ENCODE peak calls at places on chromosome 19, in four cellular contexts. A is body of pancreas, E is tibial artery, V is OCI-LY7. M is an unnamed sample.

GRCh38 chr19:45171211-45171623 is 6.8 kb downstream of the TRAPPC6A start:
- DNase-seq in E (no peak), A (no peak), V (no peak), M (no peak)

GRCh38 chr19:8396563-8397203 is 6.5 kb downstream of the RAB11B start:
- DNase-seq in E (no peak), A (peak), V (peak), M (peak)

GRCh38 chr19:20661150-20661819 is at the start of gene ZNF626:
- DNase-seq in E (peak), V (peak), A (peak), M (peak)

GRCh38 chr19:2443116-2443784 is 13.5 kb downstream of the LMNB2 start:
- DNase-seq in A (no peak), V (no peak), E (no peak), M (no peak)

GRCh38 chr19:58196911-58197616 is 14.2 kb downstream of the ZNF274 start:
- DNase-seq in V (peak), A (no peak), E (no peak), M (no peak)

GRCh38 chr19:8096071-8096470 is 43.5 kb downstream of the CCL25 start:
- DNase-seq in E (no peak), A (no peak), V (peak), M (no peak)

GRCh38 chr19:16191216-16191908 is 6.2 kb downstream of the FAM32A start:
- DNase-seq in V (no peak), A (no peak), E (peak), M (no peak)

GRCh38 chr19:38682872-38683392 is 35.5 kb downstream of the ACTN4 start:
- DNase-seq in V (no peak), E (no peak), A (no peak), M (no peak)

GRCh38 chr19:55165952-55166529 is 372 bp downstream of the DNAAF3 start:
- DNase-seq in V (peak), A (peak), E (no peak), M (peak)

GRCh38 chr19:3115411-3115810 is 20.4 kb upstream of the GNA15 start:
- DNase-seq in E (no peak), A (no peak), V (no peak), M (no peak)

DNA sequence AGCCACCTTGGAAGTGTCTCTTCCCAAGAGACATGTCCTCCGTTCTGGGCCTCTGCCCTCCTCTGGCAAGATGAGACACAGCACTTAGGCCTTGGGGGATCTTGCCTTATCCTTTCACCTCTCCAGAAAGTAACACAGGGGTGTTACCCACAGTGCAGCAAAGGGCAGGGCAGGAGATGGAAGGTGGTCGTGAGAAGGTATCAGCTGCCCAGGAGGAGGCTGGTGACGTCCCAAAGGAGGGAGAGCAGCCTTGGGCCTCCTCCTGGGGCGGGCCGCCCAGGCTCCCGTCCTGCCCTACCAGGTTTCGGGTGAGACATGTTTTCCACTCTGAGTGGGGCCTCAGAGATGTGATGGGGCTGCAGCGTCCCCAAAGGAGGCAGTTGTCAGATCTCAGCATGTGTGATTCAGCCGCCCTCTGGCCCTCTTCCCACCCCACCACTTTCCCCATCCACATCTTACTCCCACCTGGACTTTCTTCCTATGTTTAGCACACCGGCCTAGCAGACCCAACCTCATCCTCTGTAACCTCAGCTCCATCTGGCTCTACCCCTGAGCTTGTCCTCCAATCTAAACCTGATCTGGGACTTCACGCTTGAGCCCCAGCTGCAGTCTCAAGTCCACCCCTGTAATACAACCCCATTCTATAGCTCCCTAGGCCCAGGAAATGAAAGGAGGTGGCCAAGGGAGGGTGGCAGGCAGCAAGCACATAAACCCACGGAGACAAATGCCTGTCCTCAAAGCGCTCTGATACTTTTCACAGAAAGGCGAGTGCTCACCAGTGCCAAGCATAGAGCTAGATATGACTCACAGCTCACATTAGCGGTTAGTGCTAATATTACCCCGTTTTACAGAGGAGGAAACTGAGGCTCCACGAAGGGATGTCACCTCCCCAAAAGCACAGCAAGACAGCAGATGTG is 9.3 kb downstream of the POU2F2 start:
- DNase-seq in A (no peak), V (peak), E (no peak), M (no peak)
- TF ChIP-seq CTCF in A (no peak), V (peak), E (no peak), M (no peak)

DNA sequence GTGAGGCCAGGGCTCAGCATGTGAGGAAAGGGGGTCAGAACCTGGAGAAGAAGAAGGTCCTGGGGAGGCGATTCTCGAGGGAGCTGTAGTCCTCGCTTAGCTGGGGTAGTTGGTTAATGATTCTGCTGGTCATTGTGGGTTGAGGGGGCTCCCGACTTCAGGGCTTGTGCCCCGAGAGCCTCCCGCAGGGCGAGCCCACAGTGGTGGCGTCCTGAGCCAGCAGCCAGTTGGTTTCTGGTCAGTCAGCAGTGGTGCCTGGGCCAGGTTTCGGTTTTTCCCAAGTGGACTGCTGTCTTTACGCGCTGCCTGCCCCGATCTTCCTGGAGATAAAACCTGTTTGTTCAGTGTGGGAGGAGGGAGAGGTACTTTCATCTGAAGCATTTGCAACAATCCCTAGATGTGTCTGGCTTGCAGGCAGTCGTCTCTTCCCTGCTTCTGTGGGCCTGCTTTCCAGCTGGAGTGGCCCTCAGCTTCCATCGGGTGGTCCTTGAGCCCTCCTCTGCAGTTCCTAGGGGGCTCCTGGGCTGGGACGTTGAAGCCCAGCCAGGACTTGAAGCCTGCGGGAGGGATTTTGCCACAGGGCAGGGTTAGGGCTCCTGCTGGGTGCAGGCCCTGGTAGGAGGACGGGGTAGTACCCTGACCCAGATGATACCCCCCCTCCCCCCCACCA is 3.2 kb downstream of the PTBP1 start:
- DNase-seq in E (no peak), A (peak), V (no peak), M (no peak)
- TF ChIP-seq CTCF in E (no peak), A (no peak), V (no peak), M (no peak)

DNA sequence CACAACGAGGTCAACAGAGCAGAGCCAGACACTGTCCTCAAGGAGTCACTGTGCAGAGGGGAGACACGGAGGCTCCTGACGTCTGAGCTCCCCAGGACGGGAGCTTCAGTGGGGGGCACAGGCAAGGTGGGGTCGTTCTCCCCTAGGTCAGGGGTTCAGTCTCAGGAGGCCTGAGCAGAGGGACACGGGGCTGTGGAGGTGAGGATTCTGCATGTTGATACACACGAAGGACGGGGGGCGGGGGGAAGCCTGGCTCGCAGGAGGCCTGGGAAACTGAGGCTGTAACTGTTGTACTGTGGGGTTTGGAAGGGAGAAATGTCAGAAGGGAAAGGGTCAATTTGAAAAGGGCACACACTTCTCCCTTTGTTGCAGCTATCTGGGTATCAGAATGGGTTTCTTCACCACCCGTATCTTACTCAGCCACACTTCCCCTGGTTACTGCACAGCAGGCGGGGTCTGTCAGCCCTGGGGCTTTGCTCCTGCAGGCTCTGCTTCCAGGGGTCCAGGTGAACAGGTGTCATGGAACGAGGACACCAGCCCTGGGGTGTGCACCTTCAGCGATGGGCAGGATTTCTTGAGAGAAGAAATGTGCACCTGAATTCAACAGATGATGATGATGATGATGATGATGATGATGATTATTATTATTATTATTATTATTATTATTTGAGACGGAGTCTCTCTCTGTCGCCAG is 792 bp upstream of the SIGLEC8 start:
- DNase-seq in A (no peak), V (no peak), E (no peak), M (no peak)
- TF ChIP-seq CTCF in A (no peak), V (no peak), E (no peak), M (no peak)

DNA sequence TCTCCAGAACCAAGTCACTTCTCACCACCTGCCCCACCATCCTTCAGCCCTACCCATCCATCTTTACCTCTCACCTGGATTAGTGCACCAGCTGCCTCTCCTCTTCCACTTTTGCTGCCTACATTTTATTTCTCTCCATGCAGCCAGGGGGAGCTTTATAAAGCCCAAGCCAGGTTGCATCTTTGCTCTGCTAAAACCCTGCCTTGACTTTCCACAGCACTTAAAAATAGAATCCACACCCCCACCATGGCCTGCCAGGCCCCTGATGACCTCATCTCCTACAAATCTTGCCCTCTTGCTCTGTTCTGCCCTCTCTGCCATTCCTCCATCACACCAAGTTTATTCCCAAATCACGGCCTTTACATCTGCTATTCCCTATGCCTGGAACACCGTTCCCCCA is 1.8 kb downstream of the HOOK2 start:
- DNase-seq in A (no peak), V (peak), E (no peak), M (peak)
- TF ChIP-seq CTCF in A (no peak), V (peak), E (peak), M (peak)

GRCh38 chr19:30060872-30061556 is 119.0 kb downstream of the URI1 start:
- DNase-seq in A (no peak), V (no peak), E (no peak), M (no peak)
- TF ChIP-seq CTCF in A (no peak), V (no peak), E (no peak), M (no peak)

GRCh38 chr19:10913716-10914340 is 14.6 kb downstream of the YIPF2 start:
- DNase-seq in V (no peak), A (no peak), E (no peak), M (no peak)

GRCh38 chr19:10916602-10917001 is 11.8 kb downstream of the YIPF2 start:
- DNase-seq in V (no peak), A (no peak), E (no peak), M (no peak)

GRCh38 chr19:10918359-10918758 is 10.1 kb downstream of the YIPF2 start:
- DNase-seq in V (no peak), E (no peak), A (no peak), M (no peak)

GRCh38 chr19:10912619-10913018 is 15.8 kb downstream of the YIPF2 start:
- DNase-seq in A (no peak), E (no peak), V (no peak), M (no peak)

DNA sequence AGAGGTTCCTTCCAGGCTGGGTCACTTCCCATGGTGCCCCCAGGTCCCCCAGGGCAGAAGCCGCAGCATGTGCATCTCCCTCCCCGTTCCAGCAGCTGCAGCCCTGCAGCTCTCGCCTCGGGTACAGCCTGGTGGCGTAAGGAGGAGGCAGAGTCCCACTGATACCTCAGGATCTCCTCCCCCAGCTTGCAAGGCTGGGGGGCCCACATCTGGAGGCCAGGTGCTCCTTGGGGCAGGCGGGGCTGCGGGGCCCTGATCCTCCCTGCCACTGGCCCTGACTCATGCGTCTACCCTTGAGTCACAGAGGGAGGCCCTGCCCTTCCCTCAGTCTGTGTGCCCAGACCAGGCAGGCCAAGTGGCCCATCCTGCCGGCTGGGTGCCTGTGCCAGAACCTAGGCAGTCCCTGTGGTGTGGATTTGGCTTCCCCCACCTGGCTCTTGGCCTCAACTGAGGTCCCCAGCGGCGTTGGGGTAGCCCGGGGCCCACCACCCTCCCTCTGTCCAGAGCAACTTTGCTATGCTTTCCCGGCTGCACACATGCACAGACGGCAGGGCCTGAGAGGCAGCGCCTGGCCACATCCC is 12.8 kb downstream of the YIPF2 start:
- DNase-seq in A (no peak), V (no peak), E (no peak), M (no peak)
- TF ChIP-seq CTCF in A (no peak), V (no peak), E (no peak), M (no peak)

M was measured in gastrocnemius medialis.